ENCODE peak calls at places on chromosomes 7 and 10, in nine cellular contexts. G is Caki2; B is stimulated activated CD8-positive, alpha-beta memory T cell treated with anti-CD3 and anti-CD28 coated beads, Interleukin-4, amount 100 ng/mL, for 1 hour; M is GM03348; T is kidney tubule cell; A is NCI-H1694 treated with DMSO at 0.1 percent for 48 hours; N is heart right ventricle; K is ovary; E is activated CD4-positive, alpha-beta T cell treated with anti-CD3 and anti-CD28 coated beads for 48 hours. S is an unnamed sample.

GRCh38 chr10:125148576-125148975 is 11.8 kb downstream of the CTBP2 start:
- DNase-seq in G (no peak), B (no peak), M (no peak), T (no peak), A (no peak), N (no peak), K (no peak), E (no peak), S (peak; percentile 62)

GRCh38 chr7:2873686-2874551 is 29.8 kb upstream of the GNA12 start:
- DNase-seq in G (peak; percentile 96), B (no peak), M (peak; percentile 70), T (peak; percentile 92), A (peak; percentile 22), N (no peak), K (no peak), E (peak; percentile 46), S (peak; percentile 95)

GRCh38 chr10:94496010-94496409 is 49.6 kb upstream of the HELLS start:
- DNase-seq in G (no peak), B (no peak), M (no peak), T (no peak), A (no peak), N (no peak), K (no peak), E (no peak), S (no peak)

GRCh38 chr7:140924821-140925421 is at the start of gene BRAF:
- DNase-seq in G (peak; percentile 80), B (peak; percentile 92), M (peak; percentile 96), T (peak; percentile 83), A (peak; percentile 71), N (peak; percentile 92), K (peak; percentile 97), E (peak; percentile 94), S (peak; percentile 97)

GRCh38 chr10:1540144-1540543 is 197.2 kb downstream of the ADARB2 start:
- DNase-seq in G (no peak), B (no peak), M (no peak), T (no peak), A (no peak), N (no peak), K (no peak), E (no peak), S (peak; percentile 50)

GRCh38 chr7:77699056-77699455 is 2.8 kb downstream of the RSBN1L start:
- DNase-seq in G (peak; percentile 35), B (no peak), M (no peak), T (peak; percentile 68), A (peak; percentile 29), N (no peak), K (no peak), E (no peak), S (peak; percentile 34)

GRCh38 chr10:103512591-103513382 is 19.3 kb downstream of the NEURL1 start:
- DNase-seq in G (no peak), B (no peak), M (no peak), T (no peak), A (no peak), N (no peak), K (no peak), E (no peak), S (peak; percentile 71)

GRCh38 chr10:31897506-31897905 is 31.1 kb downstream of the ARHGAP12 start:
- DNase-seq in G (no peak), B (no peak), M (no peak), T (no peak), A (no peak), N (no peak), K (no peak), E (no peak), S (no peak)

GRCh38 chr7:471866-472639 is 47.6 kb downstream of the PDGFA start:
- DNase-seq in G (no peak), B (no peak), M (peak; percentile 87), T (peak; percentile 49), A (no peak), N (peak; percentile 84), K (peak; percentile 84), E (peak; percentile 10), S (peak; percentile 100)

GRCh38 chr7:143456992-143457793 is 13.9 kb downstream of the TAS2R60 start:
- DNase-seq in G (no peak), B (no peak), M (peak; percentile 47), T (no peak), A (no peak), N (no peak), K (no peak), E (no peak), S (peak; percentile 44)

GRCh38 chr10:108783897-108784296 is 1139.4 kb downstream of the XPNPEP1 start:
- DNase-seq in G (peak; percentile 33), B (no peak), M (peak; percentile 23), T (peak; percentile 75), A (peak; percentile 11), N (no peak), K (no peak), E (peak; percentile 36), S (no peak)

GRCh38 chr7:34357068-34357467 is 300.9 kb upstream of the NPSR1 start:
- DNase-seq in G (no peak), B (no peak), M (no peak), T (peak; percentile 28), A (no peak), N (no peak), K (no peak), E (no peak), S (no peak)

GRCh38 chr10:100182281-100182680 is 3.5 kb downstream of the ERLIN1 start:
- DNase-seq in G (no peak), B (no peak), M (no peak), T (no peak), A (no peak), N (no peak), K (no peak), E (no peak), S (no peak)

GRCh38 chr10:73992899-73993788 is 4.8 kb upstream of the VCL start:
- DNase-seq in G (no peak), B (no peak), M (no peak), T (no peak), A (no peak), N (no peak), K (no peak), E (peak; percentile 44), S (peak; percentile 42)

GRCh38 chr7:936131-937054 is 18.1 kb downstream of the ADAP1 start:
- DNase-seq in G (peak; percentile 26), B (no peak), M (peak; percentile 58), T (peak; percentile 45), A (no peak), N (no peak), K (no peak), E (peak; percentile 62), S (peak; percentile 99)

GRCh38 chr7:102728-103127 is 89.6 kb upstream of the FAM20C start:
- DNase-seq in G (no peak), B (no peak), M (no peak), T (no peak), A (no peak), N (no peak), K (no peak), E (no peak), S (no peak)

GRCh38 chr10:98963608-98964007 is 272.0 kb downstream of the HPSE2 start:
- DNase-seq in G (no peak), B (no peak), M (no peak), T (no peak), A (no peak), N (no peak), K (no peak), E (no peak), S (no peak)

GRCh38 chr7:15007507-15007906 is 105.0 kb upstream of the DGKB start:
- DNase-seq in G (no peak), B (no peak), M (no peak), T (peak; percentile 48), A (no peak), N (no peak), K (no peak), E (no peak), S (no peak)

GRCh38 chr7:142066536-142066935 is 45.0 kb upstream of the MGAM2 start:
- DNase-seq in G (no peak), B (no peak), M (no peak), T (no peak), A (no peak), N (no peak), K (no peak), E (no peak), S (no peak)

GRCh38 chr7:36583318-36583717 is 141.0 kb downstream of the AOAH start:
- DNase-seq in G (no peak), B (no peak), M (no peak), T (peak; percentile 46), A (no peak), N (no peak), K (no peak), E (no peak), S (no peak)

GRCh38 chr10:113474756-113475155 is 78.1 kb upstream of the HABP2 start:
- DNase-seq in G (no peak), B (no peak), M (peak; percentile 43), T (no peak), A (no peak), N (no peak), K (no peak), E (no peak), S (no peak)

GRCh38 chr10:14543904-14544210 is 213.1 kb upstream of the FRMD4A start:
- DNase-seq in G (no peak), B (no peak), M (no peak), T (no peak), A (no peak), N (no peak), K (no peak), E (no peak), S (no peak)

GRCh38 chr10:36765777-36766176 is 359.6 kb upstream of the ANKRD30A start:
- DNase-seq in G (no peak), B (no peak), M (no peak), T (no peak), A (no peak), N (no peak), K (no peak), E (no peak), S (no peak)

GRCh38 chr7:97145068-97145467 is 27.6 kb downstream of the SDHAF3 start:
- DNase-seq in G (peak; percentile 15), B (no peak), M (peak; percentile 22), T (peak; percentile 35), A (peak; percentile 47), N (no peak), K (no peak), E (no peak), S (no peak)

GRCh38 chr10:77415311-77415960 is 222.2 kb downstream of the KCNMA1 start:
- DNase-seq in G (no peak), B (no peak), M (peak; percentile 49), T (no peak), A (no peak), N (no peak), K (no peak), E (no peak), S (no peak)